ENCODE peak calls at places on chromosomes 12 and 14, in six cellular contexts. One of them, this sample, is unnamed.

GRCh38 chr12:9115731-9116689 is at the start of gene A2M:
- DNase-seq in A549: no peak
- DNase-seq in heart left ventricle: peak
- DNase-seq in IMR-90: no peak
- DNase-seq in CD8-positive, alpha-beta T cell: no peak
- DNase-seq in AG04450: no peak
- DNase-seq in this sample: peak

GRCh38 chr14:105207460-105207901 is 26.4 kb upstream of the NUDT14 start:
- DNase-seq in IMR-90: no peak
- DNase-seq in CD8-positive, alpha-beta T cell: no peak
- DNase-seq in A549: no peak
- DNase-seq in AG04450: no peak
- DNase-seq in heart left ventricle: peak
- DNase-seq in this sample: no peak

GRCh38 chr14:74257078-74257987 is 18.1 kb downstream of the VSX2 start:
- DNase-seq in heart left ventricle: no peak
- DNase-seq in A549: peak
- DNase-seq in AG04450: no peak
- DNase-seq in CD8-positive, alpha-beta T cell: peak
- DNase-seq in IMR-90: peak
- DNase-seq in this sample: no peak

GRCh38 chr14:106879241-106879640 is 1352.9 kb downstream of the TMEM121 start:
- DNase-seq in heart left ventricle: no peak
- DNase-seq in AG04450: no peak
- DNase-seq in CD8-positive, alpha-beta T cell: no peak
- DNase-seq in IMR-90: no peak
- DNase-seq in A549: peak
- DNase-seq in this sample: no peak

GRCh38 chr14:78010688-78011087 is 159.5 kb upstream of the NRXN3 start:
- DNase-seq in heart left ventricle: no peak
- DNase-seq in AG04450: no peak
- DNase-seq in IMR-90: peak
- DNase-seq in A549: no peak
- DNase-seq in CD8-positive, alpha-beta T cell: no peak
- DNase-seq in this sample: peak

GRCh38 chr12:107352347-107353081 is 259.2 kb upstream of the CRY1 start:
- DNase-seq in AG04450: no peak
- DNase-seq in heart left ventricle: no peak
- DNase-seq in CD8-positive, alpha-beta T cell: no peak
- DNase-seq in IMR-90: no peak
- DNase-seq in A549: peak
- DNase-seq in this sample: no peak

GRCh38 chr14:76413962-76414665 is 38.2 kb downstream of the ESRRB start:
- DNase-seq in AG04450: no peak
- DNase-seq in CD8-positive, alpha-beta T cell: no peak
- DNase-seq in A549: no peak
- DNase-seq in IMR-90: no peak
- DNase-seq in heart left ventricle: no peak
- DNase-seq in this sample: no peak

GRCh38 chr12:15590180-15590826 is 198.9 kb downstream of the EPS8 start:
- DNase-seq in IMR-90: peak
- DNase-seq in AG04450: peak
- DNase-seq in CD8-positive, alpha-beta T cell: peak
- DNase-seq in A549: peak
- DNase-seq in heart left ventricle: peak
- DNase-seq in this sample: peak

GRCh38 chr14:24432259-24433131 is 2.7 kb downstream of the KHNYN start:
- DNase-seq in heart left ventricle: no peak
- DNase-seq in AG04450: no peak
- DNase-seq in CD8-positive, alpha-beta T cell: no peak
- DNase-seq in IMR-90: peak
- DNase-seq in A549: no peak
- DNase-seq in this sample: no peak

GRCh38 chr12:49664167-49664566 is 40.8 kb downstream of the PRPF40B start:
- DNase-seq in IMR-90: no peak
- DNase-seq in heart left ventricle: no peak
- DNase-seq in CD8-positive, alpha-beta T cell: no peak
- DNase-seq in AG04450: no peak
- DNase-seq in A549: no peak
- DNase-seq in this sample: no peak

GRCh38 chr14:28774764-28775738 is 8.5 kb downstream of the FOXG1 start:
- DNase-seq in CD8-positive, alpha-beta T cell: no peak
- DNase-seq in IMR-90: no peak
- DNase-seq in heart left ventricle: no peak
- DNase-seq in A549: no peak
- DNase-seq in AG04450: no peak
- DNase-seq in this sample: no peak

GRCh38 chr14:68042591-68043210 is 223.1 kb downstream of the RAD51B start:
- DNase-seq in heart left ventricle: no peak
- DNase-seq in A549: no peak
- DNase-seq in CD8-positive, alpha-beta T cell: no peak
- DNase-seq in IMR-90: no peak
- DNase-seq in AG04450: no peak
- DNase-seq in this sample: peak

GRCh38 chr12:65171073-65171472 is 1.7 kb downstream of the LEMD3 start:
- DNase-seq in A549: no peak
- DNase-seq in heart left ventricle: no peak
- DNase-seq in AG04450: no peak
- DNase-seq in CD8-positive, alpha-beta T cell: no peak
- DNase-seq in IMR-90: peak
- DNase-seq in this sample: no peak

GRCh38 chr12:65168606-65169310 is 625 bp upstream of the LEMD3 start:
- DNase-seq in heart left ventricle: no peak
- DNase-seq in AG04450: no peak
- DNase-seq in CD8-positive, alpha-beta T cell: no peak
- DNase-seq in A549: no peak
- DNase-seq in IMR-90: no peak
- DNase-seq in this sample: no peak

GRCh38 chr12:65171870-65172269 is 2.5 kb downstream of the LEMD3 start:
- DNase-seq in AG04450: no peak
- DNase-seq in heart left ventricle: no peak
- DNase-seq in IMR-90: no peak
- DNase-seq in CD8-positive, alpha-beta T cell: no peak
- DNase-seq in A549: no peak
- DNase-seq in this sample: no peak

GRCh38 chr12:65169311-65170244 is at the start of gene LEMD3:
- DNase-seq in CD8-positive, alpha-beta T cell: peak
- DNase-seq in heart left ventricle: peak
- DNase-seq in A549: peak
- DNase-seq in IMR-90: peak
- DNase-seq in AG04450: peak
- DNase-seq in this sample: peak

DNA sequence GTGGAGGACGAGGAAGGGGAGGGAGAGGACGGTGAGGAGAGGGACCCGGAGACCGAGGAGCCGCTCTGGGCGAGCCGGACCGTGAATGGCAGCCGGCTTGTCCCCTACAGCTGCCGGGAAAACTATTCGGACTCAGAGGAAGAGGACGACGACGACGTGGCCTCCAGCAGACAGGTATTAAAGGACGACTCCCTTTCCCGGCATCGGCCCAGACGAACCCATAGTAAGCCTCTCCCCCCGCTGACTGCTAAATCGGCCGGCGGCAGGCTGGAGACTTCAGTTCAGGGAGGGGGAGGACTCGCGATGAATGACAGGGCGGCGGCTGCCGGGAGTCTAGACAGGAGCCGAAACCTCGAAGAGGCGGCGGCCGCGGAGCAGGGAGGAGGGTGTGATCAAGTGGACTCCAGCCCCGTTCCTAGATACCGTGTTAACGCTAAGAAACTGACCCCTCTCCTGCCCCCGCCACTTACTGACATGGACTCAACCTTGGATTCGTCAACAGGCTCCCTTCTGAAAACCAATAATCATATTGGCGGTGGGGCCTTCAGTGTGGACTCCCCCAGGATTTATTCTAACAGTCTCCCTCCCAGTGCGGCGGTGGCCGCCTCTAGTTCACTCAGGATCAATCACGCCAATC is 980 bp downstream of the LEMD3 start:
- DNase-seq in IMR-90: peak
- DNase-seq in heart left ventricle: peak
- DNase-seq in CD8-positive, alpha-beta T cell: peak
- DNase-seq in AG04450: no peak
- DNase-seq in A549: peak
- DNase-seq in this sample: no peak
- H3K4me3 ChIP-seq in IMR-90: peak
- H3K4me3 ChIP-seq in heart left ventricle: peak
- H3K4me3 ChIP-seq in CD8-positive, alpha-beta T cell: peak
- H3K4me3 ChIP-seq in AG04450: peak
- H3K4me3 ChIP-seq in A549: peak
- H3K4me3 ChIP-seq in this sample: peak

DNA sequence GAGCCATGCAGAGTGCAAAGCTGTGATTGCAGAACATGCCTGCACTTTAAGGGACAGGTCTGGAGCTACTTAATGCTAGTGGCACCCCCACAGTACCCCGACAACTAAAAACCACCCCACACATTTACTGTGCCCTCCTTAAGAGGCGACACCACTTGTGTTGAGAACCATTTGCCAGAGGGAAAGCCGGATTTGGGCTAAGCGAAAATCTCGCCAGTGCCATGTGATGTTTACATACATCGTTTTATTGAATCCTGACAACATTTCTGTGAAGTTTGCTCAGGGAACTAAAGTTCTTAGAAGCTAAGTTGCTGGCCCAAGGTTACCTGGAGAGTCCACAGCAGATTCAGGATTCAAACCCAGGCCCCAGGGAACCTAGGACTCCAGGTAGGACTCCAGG is 119.0 kb upstream of the FKBP4 start:
- DNase-seq in AG04450: no peak
- DNase-seq in CD8-positive, alpha-beta T cell: no peak
- DNase-seq in A549: no peak
- DNase-seq in heart left ventricle: no peak
- DNase-seq in IMR-90: no peak
- DNase-seq in this sample: no peak
- TF ChIP-seq CTCF in AG04450: no peak
- TF ChIP-seq CTCF in CD8-positive, alpha-beta T cell: no peak
- TF ChIP-seq CTCF in A549: no peak
- TF ChIP-seq CTCF in heart left ventricle: no peak
- TF ChIP-seq CTCF in IMR-90: no peak
- TF ChIP-seq CTCF in this sample: no peak

GRCh38 chr12:103933237-103933636 is 3.0 kb downstream of the HSP90B1 start:
- DNase-seq in A549: no peak
- DNase-seq in AG04450: no peak
- DNase-seq in heart left ventricle: no peak
- DNase-seq in CD8-positive, alpha-beta T cell: no peak
- DNase-seq in IMR-90: no peak
- DNase-seq in this sample: no peak
- H3K4me3 ChIP-seq in A549: no peak
- H3K4me3 ChIP-seq in AG04450: peak
- H3K4me3 ChIP-seq in heart left ventricle: no peak
- H3K4me3 ChIP-seq in CD8-positive, alpha-beta T cell: no peak
- H3K4me3 ChIP-seq in IMR-90: no peak
- H3K4me3 ChIP-seq in this sample: no peak

GRCh38 chr12:45547822-45548221 is 181.7 kb upstream of the ARID2 start:
- DNase-seq in AG04450: no peak
- DNase-seq in CD8-positive, alpha-beta T cell: no peak
- DNase-seq in IMR-90: peak
- DNase-seq in A549: no peak
- DNase-seq in heart left ventricle: no peak
- DNase-seq in this sample: no peak
- TF ChIP-seq CTCF in AG04450: no peak
- TF ChIP-seq CTCF in CD8-positive, alpha-beta T cell: no peak
- TF ChIP-seq CTCF in IMR-90: peak
- TF ChIP-seq CTCF in A549: no peak
- TF ChIP-seq CTCF in heart left ventricle: no peak
- TF ChIP-seq CTCF in this sample: peak

DNA sequence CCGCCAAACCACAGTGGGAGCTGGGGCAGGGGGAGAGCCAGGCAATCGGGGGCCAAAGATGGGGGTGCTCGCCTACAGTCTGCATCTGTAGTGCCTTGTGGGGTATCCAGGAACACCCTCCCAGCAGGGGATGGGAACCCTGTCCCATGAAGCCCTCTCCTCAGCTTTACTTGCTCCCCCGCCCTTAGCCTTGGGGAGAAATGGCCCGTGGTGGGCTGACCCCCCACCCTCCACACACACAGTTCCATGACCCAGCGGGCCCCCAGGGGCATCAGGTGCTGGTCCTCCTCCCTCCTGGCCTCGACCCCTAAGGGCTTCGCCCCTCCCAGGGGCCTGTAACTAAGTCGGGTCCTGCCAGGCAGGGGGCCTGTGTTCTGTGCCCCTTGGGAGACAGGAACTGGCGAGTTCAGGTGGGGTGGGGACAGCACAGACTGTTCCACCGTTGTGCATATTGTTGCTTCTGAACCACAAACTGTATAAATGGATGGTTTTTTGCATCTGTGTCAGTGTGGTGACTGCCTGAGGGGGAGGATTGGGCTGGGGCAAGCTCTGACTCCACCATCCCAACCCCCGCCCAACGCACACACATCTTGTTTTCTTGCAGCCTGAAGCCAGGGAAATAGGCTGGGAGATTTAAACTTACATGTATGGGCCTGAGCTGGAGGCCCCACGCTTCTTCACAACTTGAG is 8.8 kb downstream of the TAMALIN start:
- DNase-seq in IMR-90: no peak
- DNase-seq in AG04450: no peak
- DNase-seq in A549: no peak
- DNase-seq in CD8-positive, alpha-beta T cell: no peak
- DNase-seq in heart left ventricle: no peak
- DNase-seq in this sample: no peak
- H3K4me3 ChIP-seq in IMR-90: no peak
- H3K4me3 ChIP-seq in AG04450: no peak
- H3K4me3 ChIP-seq in A549: no peak
- H3K4me3 ChIP-seq in CD8-positive, alpha-beta T cell: no peak
- H3K4me3 ChIP-seq in heart left ventricle: no peak
- H3K4me3 ChIP-seq in this sample: no peak

DNA sequence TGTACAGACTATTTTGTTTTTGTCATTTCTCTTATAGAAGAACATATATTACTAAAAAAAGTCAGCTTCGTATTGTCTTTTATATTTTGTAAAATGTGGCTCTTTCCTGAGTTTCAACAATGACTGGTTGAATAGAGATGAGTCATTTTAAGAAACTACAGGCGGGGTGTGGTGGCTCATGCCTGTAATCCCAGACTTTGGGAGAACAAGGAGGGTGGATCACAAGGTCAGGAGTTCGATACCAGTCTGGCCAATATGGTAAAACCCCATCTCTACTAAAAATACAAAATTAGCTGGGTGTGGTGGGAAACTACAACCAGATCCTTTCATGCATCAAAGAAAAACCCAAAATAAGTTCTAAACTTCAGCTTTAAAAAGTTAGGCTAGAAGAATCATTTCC is 28.8 kb downstream of the HECTD4 start:
- DNase-seq in CD8-positive, alpha-beta T cell: no peak
- DNase-seq in A549: no peak
- DNase-seq in AG04450: no peak
- DNase-seq in heart left ventricle: no peak
- DNase-seq in IMR-90: peak
- DNase-seq in this sample: no peak
- TF ChIP-seq CTCF in CD8-positive, alpha-beta T cell: no peak
- TF ChIP-seq CTCF in A549: no peak
- TF ChIP-seq CTCF in AG04450: no peak
- TF ChIP-seq CTCF in heart left ventricle: no peak
- TF ChIP-seq CTCF in IMR-90: no peak
- TF ChIP-seq CTCF in this sample: no peak

This sample was measured in astrocyte of the cerebellum.